ENCODE peak calls at places on chromosomes 4 and X, in nine cellular contexts. R is IMR-90, X is AG10803, T is bronchial epithelial cell, C is cardiac muscle cell, A is Peyer's patch, Z is body of pancreas, W is AG09309, Y is HFF-Myc. H is an unnamed sample.

GRCh38 chrX:31540313-31540712 is 468.5 kb upstream of the FTHL17 start:
- DNase-seq in A (no peak), W (no peak), T (no peak), C (no peak), Y (no peak), Z (no peak), R (no peak), X (no peak), H (no peak)

GRCh38 chr4:4200624-4201023 is 26.1 kb downstream of the OTOP1 start:
- DNase-seq in T (no peak), C (no peak), W (no peak), R (peak; percentile 4), Z (no peak), Y (no peak), X (no peak), A (no peak), H (no peak)

GRCh38 chr4:74447636-74448233 is 2.8 kb downstream of the AREG start:
- DNase-seq in Y (no peak), T (no peak), R (no peak), X (no peak), W (no peak), A (no peak), Z (no peak), C (no peak), H (no peak)

GRCh38 chr4:95363966-95364365 is 184.8 kb downstream of the UNC5C start:
- DNase-seq in A (no peak), Y (no peak), Z (no peak), C (no peak), T (peak; percentile 17), R (no peak), X (no peak), W (no peak), H (no peak)

GRCh38 chr4:67401902-67402301 is 143.4 kb downstream of the CENPC start:
- DNase-seq in R (no peak), C (no peak), A (no peak), T (no peak), W (no peak), Y (no peak), Z (no peak), X (no peak), H (no peak)

GRCh38 chr4:8468746-8469535 is 28.4 kb downstream of the TRMT44 start:
- DNase-seq in Z (peak; percentile 64), Y (peak; percentile 5), R (peak; percentile 57), A (peak; percentile 70), W (no peak), C (peak; percentile 73), T (peak; percentile 42), X (peak; percentile 56), H (peak; percentile 54)

GRCh38 chrX:151975228-151975593 is 735 bp upstream of the GABRE start:
- DNase-seq in R (no peak), Y (no peak), Z (no peak), T (no peak), X (no peak), W (no peak), A (no peak), C (no peak), H (no peak)

GRCh38 chr4:161936625-161937133 is 227.1 kb downstream of the FSTL5 start:
- DNase-seq in X (peak; percentile 86), Y (peak; percentile 98), T (peak; percentile 92), Z (no peak), W (peak; percentile 91), A (no peak), R (peak; percentile 80), C (peak; percentile 16), H (no peak)

GRCh38 chr4:106186201-106186600 is 129.8 kb downstream of the TBCK start:
- DNase-seq in R (no peak), A (no peak), C (no peak), Z (no peak), T (no peak), Y (no peak), W (no peak), X (peak; percentile 36), H (no peak)

GRCh38 chr4:98447648-98448047 is 186.5 kb downstream of the RAP1GDS1 start:
- DNase-seq in A (peak; percentile 71), W (no peak), T (peak; percentile 68), Y (no peak), R (no peak), X (no peak), Z (no peak), C (peak; percentile 8), H (no peak)

GRCh38 chr4:88738714-88739366 is 41.2 kb upstream of the NAP1L5 start:
- DNase-seq in Z (no peak), W (no peak), A (no peak), X (no peak), Y (no peak), R (peak; percentile 32), C (no peak), T (no peak), H (no peak)

GRCh38 chrX:49165901-49166881 is 3.6 kb downstream of the MAGIX start:
- DNase-seq in A (peak; percentile 91), R (peak; percentile 61), T (peak; percentile 83), C (peak; percentile 84), Z (peak; percentile 83), X (peak; percentile 62), W (no peak), Y (no peak), H (peak; percentile 88)

GRCh38 chr4:183816882-183817509 is 88.1 kb upstream of the STOX2 start:
- DNase-seq in Z (no peak), C (no peak), R (no peak), Y (no peak), X (no peak), A (no peak), W (no peak), T (no peak), H (no peak)

GRCh38 chrX:119118780-119119395 is 8.7 kb downstream of the KIAA1210 start:
- DNase-seq in Y (no peak), Z (peak; percentile 28), X (peak; percentile 27), W (peak; percentile 10), R (peak; percentile 42), T (peak; percentile 41), A (peak; percentile 68), C (peak; percentile 63), H (peak; percentile 27)

DNA sequence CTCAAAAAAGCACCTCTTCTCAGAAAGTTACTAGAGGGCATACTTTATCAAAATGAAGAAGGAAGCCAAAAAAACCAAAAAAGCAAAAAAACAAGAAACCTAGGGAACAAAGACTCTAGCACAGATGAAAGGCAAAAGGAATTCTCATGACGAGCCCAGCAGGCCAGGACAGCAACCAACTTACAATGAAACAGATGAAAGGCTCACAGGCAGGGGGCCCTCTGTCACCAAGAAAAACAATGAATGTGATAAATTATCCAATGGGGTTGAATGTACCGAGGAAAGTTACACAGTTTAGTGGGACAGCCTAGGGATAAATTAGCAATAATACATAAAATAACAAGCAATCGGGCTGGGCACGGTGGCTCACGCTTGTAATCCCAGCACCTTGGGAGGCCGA is 79.0 kb downstream of the GPR82 start:
- DNase-seq in T (no peak), Z (no peak), Y (no peak), W (no peak), X (no peak), C (no peak), R (no peak), A (no peak), H (no peak)
- H3K4me3 ChIP-seq in T (no peak overlapping the region), Z (no peak overlapping the region), Y (no peak overlapping the region), W (no peak overlapping the region), X (no peak overlapping the region), C (no peak overlapping the region), R (no peak overlapping the region), A (no peak overlapping the region), H (no peak overlapping the region)

DNA sequence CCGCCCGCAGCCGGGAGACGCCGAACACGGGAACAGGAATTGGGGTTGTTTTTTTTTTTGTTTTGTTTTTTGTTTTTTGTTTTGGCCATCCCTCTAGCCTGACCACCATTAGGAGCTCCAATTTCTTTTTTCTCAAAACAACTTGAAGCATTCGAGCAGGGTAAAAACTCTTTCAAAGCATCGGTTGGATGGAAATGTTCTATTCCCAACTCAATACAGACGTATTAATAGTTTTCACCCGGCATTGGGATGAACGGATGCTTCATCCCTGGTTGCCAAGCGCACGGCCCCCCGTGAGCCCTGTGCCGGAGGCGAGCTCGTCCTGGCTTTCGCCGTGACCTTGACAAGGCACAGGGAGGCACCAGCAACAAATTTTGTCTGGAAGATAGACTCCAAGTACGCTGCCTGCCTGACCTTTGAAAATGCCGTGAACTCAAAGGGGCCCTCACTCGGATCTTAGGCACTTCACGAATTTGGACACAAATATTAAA is 352 bp upstream of the MAP3K15 start:
- DNase-seq in R (no peak), Y (no peak), W (no peak), T (no peak), A (no peak), C (no peak), Z (no peak), X (no peak), H (no peak)
- TF ChIP-seq CTCF in R (no peak), Y (no peak), W (no peak), T (no peak), A (no peak), C (no peak), Z (no peak), X (no peak), H (no peak)

GRCh38 chrX:19626230-19626629 is 110.9 kb upstream of the MAP3K15 start:
- DNase-seq in R (no peak), Y (no peak), A (no peak), W (no peak), X (no peak), T (no peak), Z (no peak), C (no peak), H (no peak)
- H3K4me3 ChIP-seq in R (no peak overlapping the region), Y (no peak overlapping the region), A (no peak overlapping the region), W (no peak overlapping the region), X (no peak overlapping the region), T (no peak overlapping the region), Z (no peak overlapping the region), C (no peak overlapping the region), H (no peak overlapping the region)

DNA sequence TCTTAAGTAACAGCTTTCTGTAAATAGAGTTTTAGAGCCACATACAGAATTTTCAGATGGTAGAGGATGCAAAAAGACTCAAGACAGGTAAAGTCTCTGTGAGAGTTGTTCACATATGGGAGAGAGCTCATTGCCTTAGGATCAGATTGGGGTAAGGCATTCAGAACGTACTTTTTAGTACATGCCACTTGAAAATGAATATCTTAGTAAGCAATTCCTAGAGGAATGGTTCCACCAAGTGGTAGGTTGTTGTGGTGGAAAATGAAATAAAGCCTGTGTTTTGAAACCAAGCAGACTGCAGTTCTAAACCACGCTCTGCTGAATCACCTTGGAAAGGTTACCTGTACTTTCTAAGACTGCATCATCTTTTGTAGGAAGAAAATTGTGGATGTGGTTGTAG is 547.0 kb upstream of the LCORL start:
- DNase-seq in Y (no peak), R (no peak), Z (no peak), T (no peak), A (no peak), W (no peak), X (no peak), C (peak; percentile 12), H (no peak)
- TF ChIP-seq CTCF in Y (no peak), R (peak; percentile 7), Z (peak; percentile 30), T (no peak), A (no peak), W (no peak), X (no peak), C (no peak), H (no peak)

DNA sequence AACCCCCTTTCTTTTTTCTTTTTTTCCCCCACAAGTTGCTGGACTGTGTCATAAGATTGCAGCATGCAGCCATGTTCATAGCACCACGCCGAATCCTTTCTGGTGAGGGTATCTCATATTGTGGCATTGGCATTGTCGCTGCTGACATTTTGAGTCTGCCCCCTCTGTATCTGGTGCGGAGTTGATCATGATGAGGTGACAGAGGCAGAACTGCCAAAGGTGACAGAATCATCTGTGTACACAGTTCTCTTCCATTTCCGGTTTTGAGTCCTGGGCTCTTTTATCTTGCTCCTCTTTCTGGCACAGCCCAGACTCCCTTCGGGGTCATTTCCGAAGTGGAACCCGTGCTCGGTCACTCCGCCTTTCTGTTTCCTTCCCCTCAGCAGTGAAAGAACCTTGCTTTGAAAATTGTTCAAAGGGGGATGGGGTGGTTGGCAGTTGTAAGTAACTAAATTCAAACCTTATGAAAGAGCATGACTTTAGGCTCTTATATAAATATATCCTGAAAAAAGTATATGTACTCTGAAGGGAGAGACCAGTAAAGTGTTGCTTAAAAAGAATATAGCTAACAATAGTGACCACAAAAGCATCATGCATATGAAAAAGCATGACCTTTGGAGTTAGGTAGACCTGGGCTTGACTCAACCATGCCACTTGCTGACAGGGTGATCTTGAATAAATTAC is 55.0 kb upstream of the BMP2K start:
- DNase-seq in X (no peak), W (no peak), R (no peak), T (no peak), A (peak; percentile 51), C (no peak), Z (no peak), Y (no peak), H (peak; percentile 50)
- H3K4me3 ChIP-seq in X (no peak overlapping the region), W (no peak overlapping the region), R (no peak overlapping the region), T (no peak overlapping the region), A (no peak overlapping the region), C (no peak overlapping the region), Z (no peak overlapping the region), Y (no peak overlapping the region), H (no peak overlapping the region)